ENCODE peak calls at places on chromosome 11, in eight cellular contexts. N is uterus, K is breast epithelium, Z is tibial nerve, M is K562, L is lower leg skin, E is body of pancreas, Y is HCT116. X is an unnamed sample.

GRCh38 chr11:13210424-13210823 is 67.2 kb upstream of the BMAL1 start:
- DNase-seq in N (peak), K (peak), Z (peak), M (peak), L (peak), E (peak), Y (peak), X (no peak)

GRCh38 chr11:1391165-1392010 is 1.7 kb downstream of the BRSK2 start:
- DNase-seq in N (no peak), K (no peak), Z (no peak), M (no peak), L (no peak), E (peak), Y (no peak), X (no peak)

GRCh38 chr11:86473991-86474833 is 99.5 kb downstream of the CCDC81 start:
- DNase-seq in N (no peak), K (no peak), Z (no peak), M (no peak), L (no peak), E (no peak), Y (no peak), X (no peak)

GRCh38 chr11:208177-208916 is 839 bp downstream of the RIC8A start:
- DNase-seq in N (peak), K (peak), Z (peak), M (peak), L (peak), E (peak), Y (peak), X (peak)

GRCh38 chr11:1862588-1863351 is 9.9 kb downstream of the LSP1 start:
- DNase-seq in N (no peak), K (no peak), Z (no peak), M (no peak), L (no peak), E (peak), Y (peak), X (peak)

GRCh38 chr11:74462009-74462408 is 5.3 kb downstream of the KCNE3 start:
- DNase-seq in N (peak), K (peak), Z (peak), M (peak), L (peak), E (peak), Y (no peak), X (peak)

GRCh38 chr11:33636104-33636503 is 64.5 kb downstream of the C11orf91 start:
- DNase-seq in N (no peak), K (no peak), Z (no peak), M (no peak), L (no peak), E (no peak), Y (no peak), X (no peak)

GRCh38 chr11:115409691-115410220 is 94.5 kb downstream of the CADM1 start:
- DNase-seq in N (no peak), K (no peak), Z (no peak), M (no peak), L (no peak), E (no peak), Y (no peak), X (no peak)

GRCh38 chr11:104653011-104653806 is 245.1 kb downstream of the CASP12 start:
- DNase-seq in N (no peak), K (no peak), Z (no peak), M (no peak), L (no peak), E (no peak), Y (no peak), X (no peak)

GRCh38 chr11:122850076-122850631 is 11.9 kb downstream of the CRTAM start:
- DNase-seq in N (no peak), K (no peak), Z (no peak), M (no peak), L (no peak), E (no peak), Y (no peak), X (no peak)

GRCh38 chr11:60634151-60634550 is 65.3 kb upstream of the MS4A8 start:
- DNase-seq in N (no peak), K (no peak), Z (no peak), M (peak), L (no peak), E (no peak), Y (peak), X (no peak)

GRCh38 chr11:95442531-95443050 is 211.6 kb upstream of the SESN3 start:
- DNase-seq in N (no peak), K (no peak), Z (no peak), M (no peak), L (no peak), E (no peak), Y (no peak), X (no peak)

GRCh38 chr11:76835030-76835429 is 25.7 kb upstream of the ACER3 start:
- DNase-seq in N (no peak), K (no peak), Z (no peak), M (no peak), L (no peak), E (no peak), Y (no peak), X (no peak)

GRCh38 chr11:109939176-109939810 is 153.9 kb upstream of the ZC3H12C start:
- DNase-seq in N (no peak), K (no peak), Z (peak), M (peak), L (peak), E (peak), Y (peak), X (no peak)

GRCh38 chr11:44634401-44635281 is 69.2 kb downstream of the CD82 start:
- DNase-seq in N (peak), K (no peak), Z (no peak), M (peak), L (peak), E (peak), Y (peak), X (peak)

GRCh38 chr11:47387944-47388696 is 9.8 kb upstream of the SPI1 start:
- DNase-seq in N (no peak), K (no peak), Z (no peak), M (no peak), L (peak), E (no peak), Y (no peak), X (peak)

GRCh38 chr11:92758216-92758615 is 211.2 kb upstream of the MTNR1B start:
- DNase-seq in N (no peak), K (no peak), Z (no peak), M (no peak), L (no peak), E (no peak), Y (no peak), X (no peak)

GRCh38 chr11:57622263-57622662 is 24.8 kb downstream of the SERPING1 start:
- DNase-seq in N (no peak), K (no peak), Z (no peak), M (no peak), L (no peak), E (no peak), Y (no peak), X (peak)

GRCh38 chr11:74949748-74950127 is 672 bp downstream of the SPCS2 start:
- DNase-seq in N (no peak), K (no peak), Z (no peak), M (peak), L (no peak), E (no peak), Y (no peak), X (no peak)

GRCh38 chr11:61025819-61026120 is 54.3 kb downstream of the CD6 start:
- DNase-seq in N (no peak), K (no peak), Z (no peak), M (no peak), L (no peak), E (no peak), Y (no peak), X (no peak)

GRCh38 chr11:66595245-66595904 is 2.4 kb downstream of the CCS start:
- DNase-seq in N (no peak), K (no peak), Z (no peak), M (peak), L (no peak), E (peak), Y (no peak), X (no peak)

GRCh38 chr11:128482512-128483191 is 104.7 kb downstream of the ETS1 start:
- DNase-seq in N (no peak), K (peak), Z (peak), M (no peak), L (no peak), E (no peak), Y (no peak), X (no peak)

GRCh38 chr11:44817207-44817944 is 90.6 kb downstream of the TSPAN18 start:
- DNase-seq in N (no peak), K (no peak), Z (no peak), M (no peak), L (no peak), E (no peak), Y (no peak), X (peak)

GRCh38 chr11:61671527-61671926 is 8.7 kb upstream of the DAGLA start:
- DNase-seq in N (no peak), K (no peak), Z (no peak), M (peak), L (no peak), E (peak), Y (no peak), X (no peak)

GRCh38 chr11:2517016-2517385 is 72.2 kb downstream of the KCNQ1 start:
- DNase-seq in N (peak), K (peak), Z (no peak), M (no peak), L (peak), E (no peak), Y (no peak), X (peak)

GRCh38 chr11:45089251-45089650 is 57.2 kb upstream of the PRDM11 start:
- DNase-seq in N (peak), K (peak), Z (peak), M (no peak), L (peak), E (peak), Y (no peak), X (no peak)

GRCh38 chr11:78427615-78428272 is 10.1 kb upstream of the GAB2 start:
- DNase-seq in N (no peak), K (no peak), Z (no peak), M (no peak), L (no peak), E (no peak), Y (no peak), X (no peak)

GRCh38 chr11:121482231-121483129 is 29.7 kb upstream of the SORL1-AS1 start:
- DNase-seq in N (no peak), K (peak), Z (no peak), M (no peak), L (no peak), E (no peak), Y (no peak), X (no peak)

GRCh38 chr11:5620606-5621521 is 3.9 kb upstream of the TRIM34 start:
- DNase-seq in N (no peak), K (no peak), Z (no peak), M (no peak), L (no peak), E (no peak), Y (no peak), X (no peak)

GRCh38 chr11:96753997-96754396 is 364.2 kb downstream of the JRKL start:
- DNase-seq in N (no peak), K (no peak), Z (no peak), M (no peak), L (no peak), E (no peak), Y (no peak), X (no peak)

GRCh38 chr11:78030429-78031325 is 7.6 kb upstream of the KCTD14 start:
- DNase-seq in N (no peak), K (peak), Z (peak), M (no peak), L (no peak), E (peak), Y (no peak), X (no peak)

GRCh38 chr11:19561011-19561410 is 151.6 kb upstream of the NAV2 start:
- DNase-seq in N (no peak), K (no peak), Z (no peak), M (no peak), L (no peak), E (no peak), Y (no peak), X (no peak)

GRCh38 chr11:133660202-133660568 is 127.9 kb upstream of the OPCML start:
- DNase-seq in N (no peak), K (no peak), Z (no peak), M (no peak), L (no peak), E (no peak), Y (no peak), X (no peak)

GRCh38 chr11:7442588-7443215 is 42.6 kb upstream of the OLFML1 start:
- DNase-seq in N (peak), K (peak), Z (peak), M (peak), L (peak), E (peak), Y (peak), X (peak)

GRCh38 chr11:121199516-121199915 is 93.1 kb upstream of the SC5D start:
- DNase-seq in N (no peak), K (no peak), Z (no peak), M (no peak), L (no peak), E (no peak), Y (no peak), X (no peak)

GRCh38 chr11:103862827-103863213 is 173.6 kb upstream of the DDI1 start:
- DNase-seq in N (no peak), K (no peak), Z (no peak), M (no peak), L (no peak), E (no peak), Y (no peak), X (no peak)

GRCh38 chr11:95338430-95338991 is 107.5 kb upstream of the SESN3 start:
- DNase-seq in N (peak), K (peak), Z (peak), M (no peak), L (peak), E (no peak), Y (no peak), X (peak)

GRCh38 chr11:6925636-6926207 is 504 bp upstream of the ZNF215 start:
- DNase-seq in N (no peak), K (no peak), Z (no peak), M (peak), L (no peak), E (no peak), Y (peak), X (no peak)

GRCh38 chr11:34356576-34356917 is 1.3 kb downstream of the ABTB2 start:
- DNase-seq in N (peak), K (no peak), Z (no peak), M (no peak), L (no peak), E (no peak), Y (no peak), X (no peak)

DNA sequence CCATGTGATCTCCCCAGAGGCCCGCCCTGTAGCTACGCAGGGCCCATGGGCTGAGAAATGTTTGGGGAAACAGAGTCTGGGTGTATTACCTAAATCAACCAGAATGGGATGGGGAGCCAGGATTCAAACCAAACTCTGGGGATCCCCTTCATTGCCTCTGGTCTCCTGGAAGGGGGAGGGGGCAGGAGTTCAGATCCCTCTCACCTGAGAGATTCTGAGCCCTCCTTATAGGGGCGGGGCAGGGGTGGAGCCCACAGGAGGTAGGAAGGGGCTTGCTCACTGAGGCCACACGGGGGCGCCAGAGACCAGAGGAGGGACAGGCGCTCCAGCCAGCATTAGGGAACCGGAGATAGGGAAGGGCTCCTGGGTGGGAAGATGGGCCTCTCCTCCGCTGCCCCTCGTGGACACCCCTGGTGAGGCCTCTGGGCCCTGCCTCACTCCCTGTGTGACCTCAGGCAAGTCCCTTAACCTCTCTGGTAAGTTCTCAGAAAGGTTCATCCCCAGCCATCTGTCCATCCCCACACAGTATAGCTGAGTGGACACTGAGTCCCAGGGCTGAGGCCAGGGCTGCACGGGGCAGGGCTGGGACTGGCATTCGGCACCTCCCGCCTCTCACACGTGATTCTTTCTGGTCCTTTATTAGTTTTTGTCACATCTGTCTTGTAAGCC is 2.7 kb upstream of the CDC42BPG start:
- DNase-seq in N (peak), K (peak), Z (peak), M (peak), L (peak), E (peak), Y (peak), X (peak)
- TF ChIP-seq POLR2A in N (no peak), K (no peak), Z (no peak), M (no peak), L (no peak), E (no peak), Y (no peak), X (no peak)

GRCh38 chr11:129695543-129696308 is 119.9 kb upstream of the TMEM45B start:
- DNase-seq in N (no peak), K (peak), Z (no peak), M (peak), L (peak), E (peak), Y (peak), X (peak)
- TF ChIP-seq CTCF in N (peak), K (peak), Z (peak), M (peak), L (no peak), E (peak), Y (peak), X (peak)

DNA sequence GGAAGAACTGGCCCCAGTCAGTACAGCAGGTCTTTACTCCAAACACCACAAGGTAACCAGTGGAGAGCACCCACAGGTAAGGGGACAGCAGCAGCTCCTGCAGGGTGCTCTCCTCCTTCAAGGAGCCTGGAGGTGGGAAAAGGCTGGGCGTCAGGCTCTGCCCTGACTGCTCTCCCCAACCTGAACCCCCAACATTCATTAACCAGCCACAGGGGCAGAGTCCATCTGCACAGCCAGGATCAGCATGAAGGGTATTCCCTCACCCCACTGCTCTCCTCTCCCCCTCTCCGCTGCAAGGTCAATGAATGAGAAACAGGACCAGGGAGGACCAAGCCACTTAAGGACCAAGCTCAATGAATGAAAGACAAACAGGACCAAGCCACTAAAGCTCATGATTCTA is 3.7 kb downstream of the SLC37A4 start:
- DNase-seq in N (no peak), K (no peak), Z (no peak), M (no peak), L (no peak), E (no peak), Y (no peak), X (peak)
- TF ChIP-seq POLR2A in N (no peak), K (no peak), Z (no peak), M (no peak), L (no peak), E (no peak), Y (no peak), X (no peak)

GRCh38 chr11:9313648-9314290 is 624 bp downstream of the TMEM41B start:
- DNase-seq in N (no peak), K (no peak), Z (no peak), M (no peak), L (no peak), E (no peak), Y (no peak), X (no peak)

GRCh38 chr11:9315078-9315688 is 790 bp upstream of the TMEM41B start:
- DNase-seq in N (no peak), K (no peak), Z (no peak), M (no peak), L (no peak), E (peak), Y (no peak), X (peak)

GRCh38 chr11:9316334-9316733 is 1.9 kb upstream of the TMEM41B start:
- DNase-seq in N (no peak), K (no peak), Z (no peak), M (no peak), L (no peak), E (no peak), Y (no peak), X (no peak)

GRCh38 chr11:9310485-9310884 is 3.9 kb downstream of the TMEM41B start:
- DNase-seq in N (no peak), K (no peak), Z (no peak), M (no peak), L (no peak), E (no peak), Y (no peak), X (no peak)

GRCh38 chr11:9314291-9315077 is at the start of gene TMEM41B:
- DNase-seq in N (peak), K (peak), Z (peak), M (peak), L (peak), E (peak), Y (peak), X (peak)
- TF ChIP-seq CTCF in N (no peak), K (no peak), Z (no peak), M (no peak), L (no peak), E (no peak), Y (no peak), X (peak)

DNA sequence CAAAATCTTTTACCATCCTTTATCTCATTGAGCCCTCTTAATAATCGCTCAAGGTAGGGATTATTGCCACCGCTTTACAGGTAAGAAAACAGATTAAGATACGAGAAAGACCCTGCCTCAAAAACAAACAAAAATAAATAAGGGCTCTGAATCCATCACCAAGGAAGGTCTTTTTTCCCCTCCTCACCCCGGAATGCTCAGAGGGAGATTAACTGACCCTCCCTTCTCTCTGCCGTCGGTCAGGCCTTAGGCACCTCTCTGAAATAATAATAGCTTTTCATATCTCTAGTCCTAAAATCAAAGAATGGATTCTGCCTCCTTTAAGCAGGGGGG is 620 bp upstream of the ATG2A start:
- DNase-seq in N (no peak), K (no peak), Z (no peak), M (no peak), L (no peak), E (no peak), Y (no peak), X (no peak)
- TF ChIP-seq POLR2A in N (no peak), K (no peak), Z (no peak), M (no peak), L (no peak), E (no peak), Y (no peak), X (no peak)

DNA sequence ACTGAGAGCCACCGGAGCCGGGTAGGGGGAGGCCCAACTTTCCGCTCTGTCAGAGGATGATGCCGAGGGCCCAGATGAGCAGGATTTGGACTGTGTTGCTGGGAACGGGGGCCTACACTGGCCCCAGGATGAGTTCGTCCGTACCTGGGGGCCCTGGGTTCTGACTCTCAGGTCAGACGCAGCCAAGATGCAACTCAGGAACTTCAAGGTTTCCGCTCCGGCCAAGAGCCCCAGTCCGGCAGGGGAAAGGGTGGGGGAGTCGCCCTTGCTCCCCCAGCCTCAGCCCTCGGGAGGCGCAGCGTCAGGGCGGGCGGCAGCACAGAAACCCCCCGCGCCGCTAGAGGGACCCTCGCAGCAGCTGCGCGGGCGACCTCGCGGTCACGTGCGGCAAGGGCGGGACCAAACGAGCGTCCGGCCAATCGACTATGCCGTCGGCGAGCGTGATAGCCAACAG is 241 bp upstream of the ARL2 start:
- DNase-seq in N (peak), K (peak), Z (peak), M (peak), L (no peak), E (peak), Y (peak), X (peak)
- TF ChIP-seq CTCF in N (peak), K (peak), Z (no peak), M (peak), L (no peak), E (no peak), Y (peak), X (peak)

X was measured in spleen.